ENCODE peak calls at places on chromosomes 1 and 21, in seven cellular contexts. K is choroid plexus epithelial cell, D is fibroblast of lung, L is nephron progenitor cell, H is right lobe of liver, X is endothelial cell, O is Calu3. E is an unnamed sample.

GRCh38 chr1:41647202-41648135 is 163.0 kb upstream of the EDN2 start:
- DNase-seq in K (no peak), D (no peak), L (no peak), H (no peak), X (no peak), O (no peak), E (no peak)

GRCh38 chr1:188169971-188170370 is 1341.2 kb downstream of the PLA2G4A start:
- DNase-seq in K (no peak), D (no peak), L (no peak), H (no peak), X (no peak), O (no peak), E (no peak)

GRCh38 chr1:153963850-153964331 is 554 bp upstream of the SLC39A1 start:
- DNase-seq in K (no peak), D (peak), L (peak), H (peak), X (peak), O (peak), E (peak)

GRCh38 chr1:87113313-87113712 is 198.9 kb downstream of the HS2ST1 start:
- DNase-seq in K (peak), D (peak), L (no peak), H (no peak), X (no peak), O (no peak), E (no peak)

GRCh38 chr1:117398957-117399356 is 31.7 kb downstream of the MAN1A2 start:
- DNase-seq in K (no peak), D (no peak), L (no peak), H (no peak), X (no peak), O (no peak), E (no peak)

GRCh38 chr1:68217060-68217554 is 15.2 kb downstream of the WLS start:
- DNase-seq in K (no peak), D (peak), L (no peak), H (no peak), X (no peak), O (no peak), E (no peak)

GRCh38 chr1:205590457-205590768 is 41.4 kb downstream of the ELK4 start:
- DNase-seq in K (no peak), D (no peak), L (no peak), H (no peak), X (no peak), O (no peak), E (no peak)

GRCh38 chr1:180131510-180131909 is 23.2 kb upstream of the QSOX1 start:
- DNase-seq in K (peak), D (peak), L (no peak), H (no peak), X (no peak), O (no peak), E (no peak)

GRCh38 chr1:155499263-155499662 is 63.3 kb downstream of the ASH1L start:
- DNase-seq in K (peak), D (no peak), L (no peak), H (no peak), X (no peak), O (no peak), E (no peak)

GRCh38 chr1:119324198-119324597 is 44.4 kb upstream of the HAO2 start:
- DNase-seq in K (no peak), D (no peak), L (no peak), H (no peak), X (no peak), O (no peak), E (no peak)

GRCh38 chr1:61238371-61238689 is 156.0 kb downstream of the NFIA start:
- DNase-seq in K (no peak), D (no peak), L (no peak), H (no peak), X (no peak), O (no peak), E (no peak)

GRCh38 chr1:50591598-50591997 is 168.4 kb upstream of the DMRTA2 start:
- DNase-seq in K (no peak), D (peak), L (no peak), H (no peak), X (no peak), O (no peak), E (no peak)

GRCh38 chr1:101200513-101200912 is 36.3 kb upstream of the S1PR1 start:
- DNase-seq in K (peak), D (peak), L (no peak), H (no peak), X (no peak), O (no peak), E (no peak)

GRCh38 chr1:21579788-21580187 is 70.6 kb downstream of the ALPL start:
- DNase-seq in K (peak), D (no peak), L (no peak), H (no peak), X (no peak), O (no peak), E (no peak)

GRCh38 chr1:243364866-243365265 is 109.0 kb downstream of the SDCCAG8 start:
- DNase-seq in K (no peak), D (no peak), L (no peak), H (no peak), X (no peak), O (peak), E (no peak)

GRCh38 chr1:53483656-53484055 is 24.5 kb downstream of the DMRTB1 start:
- DNase-seq in K (no peak), D (no peak), L (no peak), H (no peak), X (no peak), O (no peak), E (no peak)

GRCh38 chr1:64624446-64624766 is 120.5 kb upstream of the RAVER2 start:
- DNase-seq in K (peak), D (peak), L (no peak), H (no peak), X (no peak), O (no peak), E (no peak)

GRCh38 chr1:24452922-24453481 is 37.4 kb downstream of the NIPAL3 start:
- DNase-seq in K (no peak), D (no peak), L (no peak), H (no peak), X (no peak), O (no peak), E (no peak)

GRCh38 chr1:94572780-94573179 is 31.2 kb upstream of the F3 start:
- DNase-seq in K (no peak), D (no peak), L (no peak), H (no peak), X (no peak), O (no peak), E (no peak)

GRCh38 chr1:114488739-114489138 is 22.3 kb downstream of the TRIM33 start:
- DNase-seq in K (no peak), D (no peak), L (no peak), H (no peak), X (no peak), O (no peak), E (no peak)

GRCh38 chr1:223429821-223430220 is 36.6 kb downstream of the CCDC185 start:
- DNase-seq in K (no peak), D (peak), L (no peak), H (no peak), X (no peak), O (no peak), E (no peak)

GRCh38 chr1:116826818-116827606 is 72.8 kb downstream of the CD2 start:
- DNase-seq in K (peak), D (peak), L (no peak), H (no peak), X (no peak), O (peak), E (no peak)

GRCh38 chr1:243393093-243393492 is 137.3 kb downstream of the SDCCAG8 start:
- DNase-seq in K (no peak), D (no peak), L (no peak), H (no peak), X (no peak), O (no peak), E (no peak)

GRCh38 chr1:25009675-25010262 is 79.7 kb upstream of the RUNX3 start:
- DNase-seq in K (no peak), D (no peak), L (no peak), H (no peak), X (no peak), O (no peak), E (no peak)

GRCh38 chr1:156767879-156768608 is 709 bp downstream of the PRCC start:
- DNase-seq in K (peak), D (no peak), L (no peak), H (peak), X (peak), O (peak), E (no peak)

GRCh38 chr1:44112486-44112885 is 6.1 kb upstream of the KLF17 start:
- DNase-seq in K (no peak), D (peak), L (no peak), H (no peak), X (no peak), O (no peak), E (no peak)

GRCh38 chr1:211260161-211261107 is 1.3 kb downstream of the RCOR3 start:
- DNase-seq in K (peak), D (peak), L (peak), H (peak), X (peak), O (peak), E (peak)

GRCh38 chr1:182629674-182630073 is 25.5 kb upstream of the RGS16 start:
- DNase-seq in K (no peak), D (no peak), L (no peak), H (no peak), X (no peak), O (no peak), E (no peak)

GRCh38 chr21:14766241-14766640 is 220.1 kb upstream of the SAMSN1 start:
- DNase-seq in K (no peak), D (no peak), L (no peak), H (no peak), X (no peak), O (no peak), E (no peak)

GRCh38 chr1:20715406-20715805 is 2.4 kb downstream of the KIF17 start:
- DNase-seq in K (no peak), D (no peak), L (no peak), H (no peak), X (no peak), O (no peak), E (no peak)

GRCh38 chr1:75765697-75766355 is 20.2 kb upstream of the RABGGTB start:
- DNase-seq in K (peak), D (peak), L (no peak), H (no peak), X (no peak), O (no peak), E (no peak)

GRCh38 chr1:4021153-4021894 is 121.3 kb upstream of the C1orf174 start:
- DNase-seq in K (no peak), D (no peak), L (no peak), H (no peak), X (no peak), O (no peak), E (no peak)

GRCh38 chr1:102500795-102501194 is 504.1 kb upstream of the OLFM3 start:
- DNase-seq in K (no peak), D (no peak), L (no peak), H (no peak), X (no peak), O (no peak), E (no peak)

GRCh38 chr1:161139765-161140164 is 7.3 kb upstream of the DEDD start:
- DNase-seq in K (peak), D (no peak), L (peak), H (no peak), X (peak), O (peak), E (no peak)

GRCh38 chr1:1591452-1591851 is 8.5 kb downstream of the FNDC10 start:
- DNase-seq in K (no peak), D (no peak), L (no peak), H (no peak), X (no peak), O (no peak), E (no peak)

GRCh38 chr1:26234644-26235384 is 814 bp downstream of the CEP85 start:
- DNase-seq in K (peak), D (peak), L (no peak), H (no peak), X (no peak), O (peak), E (peak)
- TF ChIP-seq CTCF in K (peak), D (no peak), L (no peak), H (no peak), X (no peak), O (no peak), E (no peak)

GRCh38 chr1:158793604-158794003 is 12.6 kb upstream of the OR6N2 start:
- DNase-seq in K (peak), D (no peak), L (no peak), H (no peak), X (peak), O (no peak), E (no peak)
- TF ChIP-seq CTCF in K (peak), D (no peak), L (no peak), H (no peak), X (peak), O (no peak), E (peak)

GRCh38 chr1:248699099-248699498 is 3.5 kb downstream of the OR14I1 start:
- DNase-seq in K (no peak), D (no peak), L (no peak), H (no peak), X (no peak), O (no peak), E (no peak)

GRCh38 chr1:248702714-248703113 is at the start of gene OR14I1:
- DNase-seq in K (no peak), D (no peak), L (no peak), H (no peak), X (no peak), O (no peak), E (no peak)

GRCh38 chr1:248704556-248704955 is 2.0 kb upstream of the OR14I1 start:
- DNase-seq in K (no peak), D (no peak), L (no peak), H (no peak), X (no peak), O (no peak), E (no peak)

GRCh38 chr1:248697907-248698306 is 4.7 kb downstream of the OR14I1 start:
- DNase-seq in K (no peak), D (no peak), L (no peak), H (no peak), X (no peak), O (no peak), E (no peak)

DNA sequence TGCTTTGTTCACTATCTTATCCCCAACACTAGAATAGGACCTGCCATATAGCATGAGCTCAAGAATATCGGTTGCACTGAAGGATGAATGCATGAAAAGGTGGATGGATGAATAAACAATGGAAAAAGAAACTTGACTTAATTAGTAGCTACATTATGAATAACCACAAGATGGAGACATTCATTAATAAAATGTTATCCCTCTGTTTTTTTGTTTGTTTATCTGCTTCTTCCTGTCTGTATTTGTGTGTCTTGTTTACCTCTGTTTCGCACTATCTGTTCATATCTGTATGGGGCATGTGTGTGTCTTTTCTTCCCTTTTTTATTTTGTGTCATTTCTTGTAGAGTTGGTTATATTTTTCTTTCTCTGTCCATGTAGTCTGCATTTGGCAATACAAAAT is 1.1 kb upstream of the OR14I1 start:
- DNase-seq in K (no peak), D (no peak), L (no peak), H (no peak), X (no peak), O (no peak), E (no peak)
- TF ChIP-seq CTCF in K (no peak), D (no peak), L (no peak), H (peak), X (no peak), O (no peak), E (no peak)

GRCh38 chr21:26965567-26966359 is 1.1 kb downstream of the ADAMTS5 start:
- DNase-seq in K (peak), D (peak), L (peak), H (peak), X (peak), O (no peak), E (peak)
- TF ChIP-seq CTCF in K (peak), D (peak), L (peak), H (no peak), X (peak), O (no peak), E (peak)

DNA sequence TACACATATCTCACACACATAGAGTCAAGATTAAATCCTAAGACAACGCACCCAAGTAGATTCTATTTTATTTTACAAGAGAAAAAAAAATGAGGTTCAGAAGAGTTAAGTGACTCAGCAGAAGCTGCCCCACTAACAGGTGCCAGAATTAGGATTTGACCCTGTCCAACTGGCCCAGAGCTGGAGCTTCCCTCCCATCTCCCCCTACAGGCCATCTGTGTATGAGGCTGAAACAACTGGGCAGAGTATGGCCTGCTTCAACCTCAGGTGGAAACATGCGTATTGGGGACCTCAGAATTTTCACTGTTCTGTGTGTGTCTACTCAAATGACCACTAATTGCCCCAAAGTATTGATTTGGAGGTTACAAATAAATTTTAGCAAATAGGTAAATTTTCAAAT is 29.9 kb downstream of the PSMG1 start:
- DNase-seq in K (peak), D (no peak), L (no peak), H (no peak), X (no peak), O (no peak), E (no peak)
- TF ChIP-seq CTCF in K (peak), D (peak), L (peak), H (peak), X (peak), O (peak), E (peak)

GRCh38 chr1:200495901-200496300 is 86.1 kb upstream of the ZNF281 start:
- DNase-seq in K (no peak), D (no peak), L (no peak), H (no peak), X (no peak), O (no peak), E (no peak)
- TF ChIP-seq CTCF in K (no peak), D (no peak), L (no peak), H (no peak), X (no peak), O (no peak), E (no peak)

E was measured in progenitor cell of endocrine pancreas.